ENCODE peak calls at places on chromosomes 6 and 20, in five cellular contexts. X is coronary artery, Q is transverse colon, L is ascending aorta, A is mucosa of descending colon. T is an unnamed sample.

GRCh38 chr6:3311798-3312197 is 53.1 kb downstream of the PSMG4 start:
- DNase-seq in Q (no peak), A (no peak), X (no peak), L (no peak), T (no peak)

GRCh38 chr20:6212903-6213302 is 90.1 kb upstream of the FERMT1 start:
- DNase-seq in L (no peak), Q (no peak), A (peak; percentile 33), X (no peak), T (no peak)

GRCh38 chr6:14499804-14500203 is 382.2 kb downstream of the CD83 start:
- DNase-seq in Q (no peak), X (no peak), A (no peak), L (no peak), T (no peak)

GRCh38 chr20:8344106-8344505 is 212.0 kb downstream of the PLCB1 start:
- DNase-seq in L (no peak), Q (no peak), X (no peak), A (no peak), T (no peak)

GRCh38 chr6:168197636-168198301 is 118.8 kb upstream of the FRMD1 start:
- DNase-seq in A (no peak), Q (no peak), X (peak; percentile 35), L (peak; percentile 41), T (no peak)

GRCh38 chr6:125233216-125233615 is 68.6 kb downstream of the HDDC2 start:
- DNase-seq in X (no peak), A (no peak), Q (no peak), L (no peak), T (no peak)

GRCh38 chr6:11358904-11359840 is 126.7 kb upstream of the NEDD9 start:
- DNase-seq in A (no peak), L (no peak), Q (no peak), X (no peak), T (no peak)

GRCh38 chr20:39800548-39800947 is 838.4 kb downstream of the DHX35 start:
- DNase-seq in X (no peak), L (peak; percentile 65), A (no peak), Q (no peak), T (no peak)

GRCh38 chr20:4150095-4150492 is 134.7 kb upstream of the RNF24 start:
- DNase-seq in A (no peak), Q (no peak), X (no peak), L (peak; percentile 54), T (no peak)

GRCh38 chr6:1385129-1386042 is 4.0 kb upstream of the FOXF2 start:
- DNase-seq in X (no peak), L (peak; percentile 8), A (no peak), Q (no peak), T (no peak)

GRCh38 chr6:1382883-1383728 is 6.3 kb upstream of the FOXF2 start:
- DNase-seq in Q (no peak), X (no peak), A (no peak), L (peak; percentile 40), T (no peak)

GRCh38 chr6:1383729-1384548 is 5.4 kb upstream of the FOXF2 start:
- DNase-seq in X (no peak), Q (no peak), L (peak; percentile 50), A (no peak), T (no peak)

GRCh38 chr6:1386310-1386709 is 3.1 kb upstream of the FOXF2 start:
- DNase-seq in L (peak; percentile 27), X (no peak), A (no peak), Q (no peak), T (no peak)

DNA sequence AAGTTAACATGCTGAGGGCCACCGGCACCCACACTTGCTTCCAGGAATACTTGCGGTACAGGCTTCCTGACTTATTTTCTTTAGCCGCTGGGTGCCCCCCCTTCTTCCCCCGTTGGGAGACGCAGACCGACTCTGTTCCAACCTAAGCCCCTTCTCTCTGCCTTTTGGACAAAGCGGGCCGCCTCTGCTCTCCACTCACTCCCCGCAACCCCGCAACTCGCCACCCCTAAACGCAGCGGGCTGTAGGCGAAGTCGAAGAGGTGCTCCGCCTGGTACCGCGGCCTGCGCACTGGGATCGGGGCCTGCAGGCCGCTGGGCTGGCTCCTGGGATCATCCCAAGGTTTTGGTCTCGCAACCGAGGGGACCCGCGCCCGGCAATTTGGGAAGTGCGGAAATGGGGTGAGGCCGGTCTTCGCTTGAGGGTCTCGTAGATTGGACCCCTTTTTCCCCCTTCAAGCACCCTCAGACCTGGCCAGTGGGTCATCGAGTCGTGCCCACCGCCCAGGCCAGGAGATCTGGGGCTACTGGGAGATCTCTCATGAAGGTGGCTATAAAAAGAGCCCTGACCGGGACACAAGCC is 4.7 kb upstream of the FOXF2 start:
- DNase-seq in L (peak; percentile 50), A (no peak), X (no peak), Q (no peak), T (no peak)
- H3K4me3 ChIP-seq in L (no peak overlapping the region), A (no peak overlapping the region), X (no peak overlapping the region), Q (no peak overlapping the region), T (no peak overlapping the region)

GRCh38 chr6:95248501-95248900 is 328.8 kb upstream of the MANEA start:
- DNase-seq in X (no peak), Q (no peak), L (no peak), A (no peak), T (no peak)
- TF ChIP-seq CTCF in X (no peak), Q (no peak), L (no peak), A (no peak), T (no peak)

DNA sequence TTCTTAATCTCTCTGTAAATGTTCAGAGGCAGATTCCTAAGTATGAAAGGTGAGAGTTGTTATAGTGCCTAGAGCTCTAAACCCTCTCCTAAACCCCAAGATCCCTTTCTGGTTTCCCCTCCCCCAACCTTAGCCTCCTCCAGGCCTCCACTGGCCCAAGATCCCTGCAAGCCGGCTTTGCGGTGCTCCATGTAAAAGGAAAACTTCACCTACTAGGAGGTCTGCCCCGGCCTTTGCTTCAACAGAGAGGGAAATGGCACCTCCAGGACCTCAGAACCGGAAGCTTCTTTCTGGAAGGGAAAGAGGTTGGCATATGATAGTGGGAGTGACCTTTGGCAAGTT is 2.3 kb downstream of the RRBP1 start:
- DNase-seq in L (no peak), A (no peak), Q (no peak), X (no peak), T (no peak)
- H3K4me3 ChIP-seq in L (peak overlapping the region; percentile 93), A (no peak overlapping the region), Q (no peak overlapping the region), X (peak overlapping the region; percentile 92), T (no peak overlapping the region)

GRCh38 chr6:166627875-166628849 is 1.1 kb upstream of the RPS6KA2 start:
- DNase-seq in L (peak; percentile 86), Q (peak; percentile 69), A (peak; percentile 88), X (peak; percentile 83), T (peak; percentile 94)

GRCh38 chr6:166624275-166624674 is 2.8 kb downstream of the RPS6KA2 start:
- DNase-seq in A (no peak), Q (no peak), X (no peak), L (peak; percentile 65), T (peak; percentile 86)

GRCh38 chr6:166625356-166625755 is 1.7 kb downstream of the RPS6KA2 start:
- DNase-seq in Q (no peak), L (no peak), A (no peak), X (no peak), T (no peak)

GRCh38 chr6:166627039-166627874 is at the start of gene RPS6KA2:
- DNase-seq in Q (peak; percentile 100), A (peak; percentile 100), L (peak; percentile 100), X (peak; percentile 100), T (peak; percentile 100)

GRCh38 chr6:166626177-166627038 is 643 bp downstream of the RPS6KA2 start:
- DNase-seq in A (peak; percentile 72), L (peak; percentile 65), Q (peak; percentile 22), X (no peak), T (no peak)
- TF ChIP-seq CTCF in A (no peak), L (no peak), Q (no peak), X (no peak), T (no peak)

GRCh38 chr6:43089467-43089866 is 13.4 kb downstream of the PTK7 start:
- DNase-seq in L (no peak), X (no peak), Q (no peak), A (no peak), T (no peak)
- H3K4me3 ChIP-seq in L (no peak overlapping the region), X (no peak overlapping the region), Q (no peak overlapping the region), A (no peak overlapping the region), T (no peak overlapping the region)

DNA sequence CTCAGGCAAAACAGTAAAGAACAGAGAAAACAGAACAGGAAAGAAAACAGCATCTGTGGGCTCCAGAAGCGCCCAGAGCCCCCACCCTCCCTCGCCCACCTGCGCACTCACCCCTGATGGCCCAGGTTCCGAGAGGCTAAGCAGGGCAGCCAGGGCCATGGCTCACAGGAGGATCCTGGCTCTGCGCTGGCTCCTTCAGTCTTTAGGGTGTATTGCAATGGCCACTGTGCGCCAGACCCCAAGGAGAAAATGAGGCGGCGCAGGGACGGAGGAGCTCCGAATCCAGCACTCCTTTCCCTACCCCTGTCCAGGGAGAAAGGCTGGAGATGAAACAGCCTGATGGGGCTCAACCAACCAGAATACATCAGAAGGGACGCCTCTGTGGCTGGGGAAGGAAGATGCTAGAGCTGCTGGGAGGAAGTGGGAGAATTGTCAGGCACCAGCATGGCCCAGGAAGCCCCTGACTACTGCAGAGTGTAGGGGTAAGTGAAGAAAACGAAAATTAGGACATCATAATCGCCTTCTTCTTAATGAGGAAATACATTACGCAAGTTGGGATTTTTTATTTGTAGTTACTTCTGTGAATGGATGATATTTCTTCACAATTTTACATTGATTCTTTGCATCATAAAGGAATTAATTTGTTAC is 49.0 kb downstream of the COL11A2 start:
- DNase-seq in L (no peak), Q (no peak), X (no peak), A (no peak), T (no peak)
- TF ChIP-seq CTCF in L (no peak), Q (no peak), X (no peak), A (no peak), T (no peak)

DNA sequence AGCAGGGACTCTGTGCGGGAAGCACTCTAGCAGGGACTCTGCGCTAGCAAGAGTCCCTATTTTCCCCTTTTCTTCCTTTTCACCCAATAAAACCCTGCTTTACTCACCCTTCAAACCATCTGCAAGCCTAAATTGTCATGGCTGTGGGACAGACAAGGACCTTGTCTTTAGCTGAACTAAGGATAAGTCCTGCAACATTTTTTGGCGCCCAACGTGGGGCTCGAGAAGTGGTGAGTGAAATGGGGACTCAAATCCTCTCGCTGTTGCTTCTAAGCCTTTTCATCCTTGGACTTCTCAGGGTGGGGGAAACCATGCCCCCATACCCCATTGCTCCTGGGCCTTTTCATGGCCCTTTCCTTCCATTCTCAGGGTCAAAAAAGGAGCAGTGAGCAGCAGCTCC is 46.4 kb downstream of the IMPG1 start:
- DNase-seq in A (no peak), X (no peak), Q (no peak), L (no peak), T (no peak)
- H3K4me3 ChIP-seq in A (no peak overlapping the region), X (no peak overlapping the region), Q (no peak overlapping the region), L (no peak overlapping the region), T (no peak overlapping the region)

DNA sequence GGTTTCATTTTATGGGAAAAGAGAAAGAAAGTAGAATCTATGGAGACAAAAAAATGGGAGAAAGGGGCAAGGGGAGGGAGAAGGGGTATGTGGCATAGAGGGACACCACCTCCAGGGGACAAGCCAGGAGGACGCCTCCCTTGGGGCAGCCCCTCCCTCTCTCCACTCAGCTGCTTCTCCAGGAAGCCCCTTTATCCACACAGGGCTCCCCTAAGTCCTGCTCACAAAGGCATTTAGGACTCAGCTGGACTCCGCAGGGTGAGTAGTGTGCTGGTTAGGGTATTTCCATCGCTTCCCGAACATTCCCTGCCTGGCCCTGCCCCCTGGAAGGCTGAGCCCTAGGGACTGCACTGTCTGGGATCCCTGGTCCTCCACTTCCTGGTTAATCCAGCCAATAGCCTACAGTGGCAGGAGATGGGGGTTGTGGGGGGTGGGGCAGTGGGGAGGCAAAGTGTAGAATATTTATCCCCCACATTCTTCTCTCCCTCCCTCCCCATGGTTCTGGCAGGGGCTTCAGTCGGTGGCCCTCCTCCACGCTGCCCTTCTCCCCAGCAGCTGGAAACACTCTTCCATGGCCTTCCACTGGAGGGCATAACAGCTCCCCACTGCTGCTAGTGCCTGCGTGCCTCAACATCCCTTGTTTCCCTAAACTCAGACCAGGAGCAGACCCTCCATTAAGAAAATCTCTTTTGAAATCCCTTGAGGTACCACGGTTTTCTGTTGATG is 84.8 kb downstream of the SNX5 start:
- DNase-seq in Q (no peak), A (no peak), L (no peak), X (no peak), T (no peak)
- TF ChIP-seq CTCF in Q (no peak), A (no peak), L (no peak), X (no peak), T (no peak)